ENCODE peak calls at places on chromosomes 2 and 18, in nine cellular contexts. M is activated naive CD4-positive, alpha-beta T cell treated with anti-CD3 and anti-CD28 coated beads, Interleukin-2, amount 10 ng/mL, durations not matched to agents 7 days and 5 days; S is Calu3; N is HEK293T; B is activated T-helper 1 cell treated with anti-CD3 and anti-CD28 coated beads, Interleukin-12 subunit alpha, Interleukin-12 subunit beta, Interleukin-2, Interleukin-4 antibody, amounts not matched to agents 30 ng/mL and 10 ng/mL and 1 ng/mL, durations not matched to agents 14 hours and 24 hours and 36 hours; F is H7; O is activated CD8-positive, alpha-beta memory T cell treated with anti-CD3 and anti-CD28 coated beads, Interleukin-2, amount 50 U/mL, for 48 hours; U is mesendoderm; Z is mammary epithelial cell. D is an unnamed sample.

GRCh38 chr2:167275066-167275465 is 386.8 kb downstream of the XIRP2 start:
- DNase-seq in Z (no peak), N (no peak), U (no peak), B (no peak), M (no peak), S (no peak), F (peak), O (no peak), D (no peak)

GRCh38 chr18:14748496-14748895 is 524 bp downstream of the ANKRD30B start:
- DNase-seq in Z (no peak), S (no peak), F (no peak), U (no peak), O (no peak), M (no peak), N (no peak), B (no peak), D (no peak)

GRCh38 chr2:238145851-238146250 is 7.4 kb downstream of the KLHL30 start:
- DNase-seq in N (no peak), O (no peak), U (no peak), F (no peak), B (no peak), Z (no peak), M (no peak), S (peak), D (no peak)

GRCh38 chr2:128177315-128177714 is 86.3 kb downstream of the UGGT1 start:
- DNase-seq in M (no peak), B (no peak), Z (no peak), F (no peak), S (no peak), O (no peak), U (no peak), N (no peak), D (no peak)

GRCh38 chr18:76905821-76906220 is 83.5 kb downstream of the ZNF236 start:
- DNase-seq in B (no peak), N (no peak), F (no peak), O (no peak), U (no peak), M (no peak), Z (no peak), S (no peak), D (no peak)

GRCh38 chr2:42545714-42546390 is 22.6 kb upstream of the MTA3 start:
- DNase-seq in N (no peak), S (no peak), M (no peak), F (peak), B (no peak), U (peak), O (no peak), Z (no peak), D (no peak)

GRCh38 chr2:109080109-109080508 is 48.9 kb upstream of the SH3RF3 start:
- DNase-seq in Z (no peak), B (no peak), F (no peak), N (no peak), S (no peak), U (no peak), O (peak), M (no peak), D (no peak)

GRCh38 chr18:58967643-58968291 is 103.1 kb downstream of the ZNF532 start:
- DNase-seq in U (no peak), O (no peak), S (no peak), F (no peak), M (no peak), Z (no peak), N (no peak), B (no peak), D (no peak)

GRCh38 chr2:150646746-150647145 is 159.3 kb upstream of the RND3 start:
- DNase-seq in B (no peak), F (no peak), M (no peak), O (no peak), U (no peak), Z (no peak), N (no peak), S (no peak), D (no peak)

GRCh38 chr2:239293450-239294430 is 107.1 kb downstream of the HDAC4 start:
- DNase-seq in B (peak), U (no peak), O (peak), S (no peak), F (no peak), Z (no peak), M (peak), N (no peak), D (peak)